ENCODE peak calls at places on chromosomes 13 and 19, in six cellular contexts. S is H1, O is left ventricle myocardium inferior, X is stomach, I is tibial nerve, D is OCI-LY7. A is an unnamed sample.

GRCh38 chr13:97502192-97502591 is 68.2 kb downstream of the RAP2A start:
- DNase-seq in D (no peak), X (no peak), O (peak), I (peak), S (no peak), A (no peak)

GRCh38 chr13:45412274-45413049 is 5.7 kb downstream of the SLC25A30 start:
- DNase-seq in S (no peak), X (no peak), D (no peak), O (no peak), I (no peak), A (no peak)

GRCh38 chr13:44273991-44274810 is 99.4 kb upstream of the SERP2 start:
- DNase-seq in I (no peak), O (no peak), S (no peak), X (no peak), D (peak), A (no peak)

GRCh38 chr13:27607125-27607524 is 13.2 kb downstream of the LNX2 start:
- DNase-seq in O (no peak), D (no peak), X (no peak), S (no peak), I (no peak), A (no peak)

GRCh38 chr19:14149509-14149994 is 13.2 kb upstream of the ASF1B start:
- DNase-seq in D (no peak), I (peak), S (no peak), O (peak), X (peak), A (no peak)

GRCh38 chr19:3243851-3244700 is 19.6 kb downstream of the CELF5 start:
- DNase-seq in D (peak), X (peak), O (no peak), I (no peak), S (peak), A (peak)

GRCh38 chr13:107133950-107134349 is 566.0 kb upstream of the ARGLU1 start:
- DNase-seq in I (no peak), S (no peak), X (no peak), D (no peak), O (no peak), A (no peak)

GRCh38 chr19:12670159-12670928 is 3.7 kb downstream of the WDR83 start:
- DNase-seq in D (no peak), O (no peak), S (no peak), X (no peak), I (no peak), A (no peak)

GRCh38 chr19:2103308-2103707 is 6.6 kb downstream of the IZUMO4 start:
- DNase-seq in X (no peak), I (no peak), S (no peak), O (no peak), D (no peak), A (no peak)

GRCh38 chr13:28447989-28448388 is 46.9 kb downstream of the FLT1 start:
- DNase-seq in S (no peak), X (no peak), I (no peak), D (no peak), O (no peak), A (no peak)

DNA sequence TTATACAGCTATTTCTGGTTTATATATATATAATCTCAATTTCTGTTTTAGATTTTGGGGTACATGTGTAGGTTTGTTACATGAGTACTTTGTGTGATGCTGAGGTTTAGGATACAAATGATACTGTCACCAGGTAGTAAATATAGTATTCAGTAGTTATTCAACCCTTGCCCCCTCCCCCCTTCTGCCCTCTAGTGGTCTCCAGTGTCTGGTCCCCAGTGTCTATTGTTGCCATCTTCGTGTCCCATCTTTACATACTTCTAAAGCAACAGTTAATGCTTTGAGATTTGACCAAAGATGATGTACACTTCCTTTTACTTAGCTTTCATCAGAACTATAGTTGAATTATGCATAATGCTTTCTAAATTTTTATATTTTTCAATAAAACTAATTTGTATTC is 1623.4 kb upstream of the PRR20A start:
- DNase-seq in D (no peak), S (peak), O (no peak), I (no peak), X (no peak), A (peak)
- TF ChIP-seq CTCF in D (peak), S (peak), O (no peak), I (no peak), X (no peak), A (peak)

DNA sequence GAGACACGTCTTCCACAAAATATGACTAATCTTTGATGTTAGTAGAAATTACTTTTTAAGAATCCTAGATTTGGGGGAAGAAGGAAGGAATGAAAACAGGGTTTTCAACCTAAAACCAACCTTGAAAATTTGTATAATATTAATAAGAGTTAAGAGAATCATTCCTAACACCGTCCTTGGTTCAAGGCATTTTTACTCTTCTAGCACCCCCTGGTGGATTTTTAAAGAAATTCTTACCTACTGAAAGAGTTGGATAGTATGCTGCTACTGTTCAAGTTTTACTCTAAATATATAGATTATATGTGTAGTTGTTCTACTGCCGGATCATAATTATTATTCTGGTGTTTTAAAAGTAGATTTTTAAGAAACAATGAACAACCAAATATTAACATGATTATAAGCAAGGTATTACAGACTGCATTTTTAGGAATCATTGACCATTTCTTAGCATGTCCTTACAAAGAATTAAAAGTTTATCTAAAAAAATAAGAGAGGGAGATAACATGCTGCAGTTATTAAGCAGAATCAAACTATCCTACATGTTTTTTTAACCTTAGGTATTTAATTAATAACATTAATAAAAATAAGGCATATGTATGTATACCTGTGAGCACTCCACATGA is 7.4 kb upstream of the SLITRK6 start:
- DNase-seq in I (no peak), O (no peak), S (no peak), X (no peak), D (peak), A (no peak)
- TF ChIP-seq CTCF in I (peak), O (peak), S (no peak), X (peak), D (peak), A (peak)

GRCh38 chr13:51959773-51960172 is 51.5 kb downstream of the ATP7B start:
- DNase-seq in X (no peak), D (peak), S (no peak), O (no peak), I (no peak), A (no peak)
- TF ChIP-seq CTCF in X (no peak), D (peak), S (no peak), O (peak), I (no peak), A (no peak)

GRCh38 chr19:6417713-6418561 is 6.7 kb downstream of the KHSRP start:
- DNase-seq in D (no peak), I (no peak), S (peak), O (no peak), X (no peak), A (peak)
- TF ChIP-seq CTCF in D (peak), I (peak), S (peak), O (peak), X (peak), A (no peak)

GRCh38 chr19:39197808-39198207 is 1.0 kb downstream of the NCCRP1 start:
- DNase-seq in S (no peak), D (no peak), X (no peak), O (no peak), I (no peak), A (no peak)
- TF ChIP-seq CTCF in S (peak), D (peak), X (no peak), O (no peak), I (no peak), A (no peak)

DNA sequence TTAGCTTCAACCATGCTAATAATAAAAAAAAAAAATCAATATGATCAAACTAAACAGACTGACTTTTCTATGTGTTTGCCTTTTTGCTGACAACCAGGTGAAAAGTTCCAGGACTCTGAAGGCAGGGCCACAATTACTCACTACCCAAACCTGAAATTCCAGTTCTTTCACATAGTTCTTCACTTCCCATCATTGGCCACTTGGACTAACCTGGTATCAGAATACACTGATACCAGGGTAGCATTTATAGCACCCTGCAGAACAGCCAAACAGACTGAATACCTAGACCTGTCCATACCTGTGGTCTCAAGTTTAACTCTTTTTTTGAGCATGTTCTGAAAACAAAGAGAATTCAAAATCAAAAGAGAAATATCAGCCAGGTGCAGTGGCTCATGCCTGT is 25.1 kb downstream of the ELF1 start:
- DNase-seq in X (peak), I (no peak), S (no peak), O (no peak), D (no peak), A (no peak)
- TF ChIP-seq CTCF in X (peak), I (no peak), S (no peak), O (no peak), D (peak), A (no peak)

DNA sequence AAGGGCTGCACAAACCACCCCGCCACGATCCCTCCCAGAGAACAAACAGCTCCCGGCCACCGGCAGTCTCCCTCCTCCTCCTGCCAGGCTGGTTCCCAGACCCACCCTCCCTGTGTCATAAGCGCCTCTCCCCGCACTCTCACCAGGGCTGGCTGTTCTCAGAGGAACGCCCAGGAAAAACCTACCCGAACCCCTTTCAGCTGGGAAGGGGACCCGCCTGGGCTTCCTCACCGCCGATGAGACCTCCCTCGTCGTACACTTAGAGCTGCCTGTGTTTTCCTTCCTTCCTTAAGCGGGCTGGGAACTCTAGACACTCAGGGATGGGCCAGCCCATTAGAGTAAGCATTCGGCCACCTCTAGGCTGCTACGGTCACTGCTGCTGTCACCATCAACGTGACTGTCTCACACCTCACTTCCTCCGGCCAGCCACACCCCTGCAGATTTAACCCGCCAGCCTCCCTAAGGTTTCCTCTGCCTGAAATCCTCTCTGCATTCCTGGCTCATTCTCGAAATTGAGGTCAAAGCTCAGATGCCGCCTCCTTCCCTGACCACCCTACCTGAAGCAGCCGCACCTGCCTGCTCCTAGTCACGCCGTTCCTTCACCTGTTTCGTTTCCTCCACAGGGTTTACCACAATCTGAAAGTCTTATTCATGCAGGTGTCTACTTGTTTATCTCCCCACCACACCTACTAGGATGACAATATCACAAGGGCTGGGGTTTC is 6.3 kb upstream of the RDH13 start:
- DNase-seq in I (no peak), S (peak), D (no peak), O (no peak), X (peak), A (no peak)
- TF ChIP-seq CTCF in I (no peak), S (no peak), D (no peak), O (no peak), X (no peak), A (no peak)

GRCh38 chr19:42422576-42423461 is 4.4 kb downstream of the LIPE start:
- DNase-seq in O (no peak), X (no peak), D (peak), I (no peak), S (no peak), A (peak)
- TF ChIP-seq CTCF in O (no peak), X (no peak), D (no peak), I (no peak), S (no peak), A (no peak)

GRCh38 chr19:47541507-47541906 is 26.6 kb upstream of the NAPA start:
- DNase-seq in X (no peak), O (no peak), D (no peak), S (no peak), I (no peak), A (no peak)

GRCh38 chr19:47539747-47540311 is 25.0 kb upstream of the NAPA start:
- DNase-seq in X (no peak), O (no peak), D (no peak), I (no peak), S (no peak), A (no peak)

GRCh38 chr19:47542030-47542475 is 27.2 kb upstream of the NAPA start:
- DNase-seq in X (no peak), D (no peak), I (no peak), S (no peak), O (no peak), A (no peak)

GRCh38 chr19:47538812-47539211 is 23.9 kb upstream of the NAPA start:
- DNase-seq in O (no peak), X (no peak), I (no peak), S (no peak), D (no peak), A (no peak)

GRCh38 chr19:47540748-47541147 is 25.9 kb upstream of the NAPA start:
- DNase-seq in X (no peak), O (no peak), D (peak), S (no peak), I (no peak), A (no peak)
- TF ChIP-seq CTCF in X (no peak), O (peak), D (peak), S (peak), I (no peak), A (no peak)

GRCh38 chr19:4258181-4258580 is 11.3 kb downstream of the YJU2 start:
- DNase-seq in S (no peak), O (no peak), I (no peak), D (no peak), X (no peak), A (no peak)

GRCh38 chr19:4260605-4261191 is 13.8 kb downstream of the YJU2 start:
- DNase-seq in I (no peak), O (no peak), D (no peak), X (no peak), S (no peak), A (no peak)

GRCh38 chr19:4257025-4257424 is 10.1 kb downstream of the YJU2 start:
- DNase-seq in D (no peak), X (no peak), O (no peak), I (no peak), S (no peak), A (no peak)

DNA sequence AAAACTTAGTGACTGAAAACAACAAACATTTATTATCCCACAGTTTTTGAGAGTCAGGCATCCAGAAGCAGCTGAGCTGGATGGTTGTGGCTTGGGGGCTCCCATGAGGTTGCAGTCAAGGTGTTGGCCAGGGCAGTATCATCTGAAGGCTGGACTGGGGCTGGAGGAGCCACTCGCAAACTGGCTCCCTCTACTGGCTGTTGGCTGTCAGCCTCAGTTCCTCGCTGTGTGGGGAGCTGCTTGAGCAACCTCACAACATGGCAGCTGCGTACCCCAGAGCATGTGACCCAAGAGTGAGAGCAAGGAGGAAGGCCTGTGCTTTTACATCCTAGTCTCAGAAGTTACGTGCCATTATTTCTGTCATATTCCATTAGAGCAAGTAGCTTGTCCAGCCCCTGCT is 9.7 kb downstream of the YJU2 start:
- DNase-seq in S (no peak), O (no peak), D (no peak), I (no peak), X (no peak), A (no peak)
- TF ChIP-seq CTCF in S (peak), O (no peak), D (peak), I (no peak), X (no peak), A (peak)

A was measured in endothelial cell.